ENCODE peak calls at places on chromosomes 13 and 19, in ten cellular contexts. L, I, O, N, Y, X, K, D, F and J are unnamed samples.

GRCh38 chr13:40186041-40186440 is 480.4 kb downstream of the FOXO1 start:
- DNase-seq in L (no peak), I (no peak), O (no peak), N (no peak), Y (no peak), X (no peak), K (no peak), D (no peak), F (no peak), J (no peak)

GRCh38 chr19:16795731-16796130 is 33.5 kb upstream of the SIN3B start:
- DNase-seq in L (no peak), I (no peak), O (no peak), N (no peak), Y (no peak), X (no peak), K (no peak), D (no peak), F (no peak), J (no peak)

GRCh38 chr13:49086711-49087110 is 111.0 kb downstream of the FNDC3A start:
- DNase-seq in L (no peak), I (no peak), O (peak; percentile 62), N (peak; percentile 68), Y (no peak), X (no peak), K (no peak), D (no peak), F (no peak), J (no peak)

GRCh38 chr13:51782026-51782710 is 21.8 kb downstream of the DHRS12 start:
- DNase-seq in L (no peak), I (peak; percentile 98), O (no peak), N (no peak), Y (no peak), X (no peak), K (no peak), D (no peak), F (no peak), J (no peak)

GRCh38 chr13:110256126-110256905 is 50.6 kb downstream of the COL4A1 start:
- DNase-seq in L (no peak), I (no peak), O (no peak), N (no peak), Y (no peak), X (no peak), K (no peak), D (no peak), F (no peak), J (no peak)

GRCh38 chr13:30292325-30292724 is 15.0 kb downstream of the KATNAL1 start:
- DNase-seq in L (no peak), I (no peak), O (no peak), N (no peak), Y (no peak), X (no peak), K (no peak), D (no peak), F (no peak), J (no peak)

GRCh38 chr19:21463449-21464105 is 41.8 kb upstream of the ZNF429 start:
- DNase-seq in L (peak; percentile 92), I (peak; percentile 68), O (no peak), N (no peak), Y (peak; percentile 73), X (no peak), K (no peak), D (peak; percentile 63), F (no peak), J (no peak)

GRCh38 chr19:45467115-45467455 is 711 bp upstream of the FOSB start:
- DNase-seq in L (no peak), I (no peak), O (no peak), N (peak; percentile 20), Y (no peak), X (no peak), K (no peak), D (no peak), F (no peak), J (no peak)

GRCh38 chr13:97262058-97262457 is 39.9 kb downstream of the MBNL2 start:
- DNase-seq in L (no peak), I (no peak), O (no peak), N (no peak), Y (no peak), X (no peak), K (no peak), D (no peak), F (no peak), J (no peak)

GRCh38 chr19:34480491-34480890 is 1.1 kb upstream of the WTIP start:
- DNase-seq in L (no peak), I (no peak), O (no peak), N (no peak), Y (no peak), X (no peak), K (no peak), D (no peak), F (no peak), J (no peak)

GRCh38 chr19:16288544-16288943 is 36.1 kb upstream of the KLF2 start:
- DNase-seq in L (no peak), I (no peak), O (peak; percentile 42), N (peak; percentile 40), Y (no peak), X (no peak), K (no peak), D (no peak), F (no peak), J (no peak)

GRCh38 chr19:35533822-35534521 is 716 bp downstream of the GAPDHS start:
- DNase-seq in L (peak; percentile 29), I (no peak), O (peak; percentile 65), N (peak; percentile 29), Y (peak; percentile 68), X (peak; percentile 50), K (no peak), D (no peak), F (no peak), J (no peak)

GRCh38 chr19:32287811-32288227 is 57.6 kb upstream of the ZNF507 start:
- DNase-seq in L (peak; percentile 70), I (peak; percentile 17), O (peak; percentile 87), N (peak; percentile 82), Y (peak; percentile 26), X (peak; percentile 63), K (peak; percentile 68), D (peak; percentile 26), F (peak; percentile 83), J (peak; percentile 51)

GRCh38 chr19:35767288-35768081 is 7.9 kb upstream of the ARHGAP33 start:
- DNase-seq in L (peak; percentile 82), I (peak; percentile 66), O (no peak), N (no peak), Y (no peak), X (no peak), K (no peak), D (peak; percentile 63), F (no peak), J (no peak)

DNA sequence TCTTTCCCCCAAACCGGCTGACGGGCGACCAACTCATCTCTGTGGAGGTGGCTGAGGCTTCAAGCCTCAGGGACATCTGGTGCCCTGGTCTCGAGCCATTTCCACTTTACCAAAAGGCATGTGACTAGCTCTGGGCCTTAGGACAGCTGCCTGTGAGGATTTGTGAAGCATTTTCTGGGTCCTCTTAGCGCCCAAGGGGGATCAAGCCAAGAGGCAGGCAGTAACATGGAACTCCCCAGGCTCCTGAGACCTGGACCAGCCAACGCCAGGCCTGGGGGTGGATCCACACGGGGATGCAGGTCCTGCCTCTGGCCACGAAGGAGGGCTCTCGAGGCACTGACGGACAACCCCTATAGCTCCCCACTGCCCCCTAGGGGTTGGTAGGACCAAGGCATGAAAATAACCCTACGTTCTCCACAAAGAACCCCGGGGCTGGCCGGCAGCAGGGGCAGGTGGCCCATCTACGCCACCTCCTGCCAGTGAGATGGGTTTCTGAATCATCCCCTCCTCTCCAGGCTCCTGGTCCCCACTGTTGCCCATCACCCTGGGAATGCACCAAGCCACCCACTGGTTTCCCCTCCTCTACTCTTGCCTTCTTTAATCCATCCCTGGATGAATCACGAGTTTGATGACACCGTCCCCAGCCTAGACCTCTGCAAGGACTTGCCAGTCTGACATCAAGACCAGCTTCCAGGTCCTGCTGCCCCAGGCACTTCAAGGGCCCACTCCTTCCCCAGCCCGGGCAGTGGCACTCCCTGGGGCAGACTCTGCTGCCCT is 7.0 kb upstream of the MYDGF start:
- DNase-seq in L (peak; percentile 51), I (no peak), O (peak; percentile 50), N (peak; percentile 28), Y (peak; percentile 35), X (peak; percentile 41), K (peak; percentile 35), D (no peak), F (no peak), J (no peak)
- TF ChIP-seq CTCF in L (peak; percentile 46), I (peak; percentile 35), O (peak; percentile 61), N (peak; percentile 55), Y (peak; percentile 24), X (peak; percentile 17), K (peak; percentile 75), D (peak; percentile 49), F (peak; percentile 51), J (no peak)

GRCh38 chr19:55385749-55386514 is at the start of gene RPL28:
- DNase-seq in L (peak; percentile 98), I (peak; percentile 97), O (peak; percentile 99), N (peak; percentile 98), Y (peak; percentile 98), X (peak; percentile 99), K (peak; percentile 97), D (peak; percentile 98), F (peak; percentile 98), J (peak; percentile 94)
- TF ChIP-seq CTCF in L (no peak), I (no peak), O (no peak), N (no peak), Y (peak; percentile 5), X (no peak), K (no peak), D (no peak), F (no peak), J (no peak)

DNA sequence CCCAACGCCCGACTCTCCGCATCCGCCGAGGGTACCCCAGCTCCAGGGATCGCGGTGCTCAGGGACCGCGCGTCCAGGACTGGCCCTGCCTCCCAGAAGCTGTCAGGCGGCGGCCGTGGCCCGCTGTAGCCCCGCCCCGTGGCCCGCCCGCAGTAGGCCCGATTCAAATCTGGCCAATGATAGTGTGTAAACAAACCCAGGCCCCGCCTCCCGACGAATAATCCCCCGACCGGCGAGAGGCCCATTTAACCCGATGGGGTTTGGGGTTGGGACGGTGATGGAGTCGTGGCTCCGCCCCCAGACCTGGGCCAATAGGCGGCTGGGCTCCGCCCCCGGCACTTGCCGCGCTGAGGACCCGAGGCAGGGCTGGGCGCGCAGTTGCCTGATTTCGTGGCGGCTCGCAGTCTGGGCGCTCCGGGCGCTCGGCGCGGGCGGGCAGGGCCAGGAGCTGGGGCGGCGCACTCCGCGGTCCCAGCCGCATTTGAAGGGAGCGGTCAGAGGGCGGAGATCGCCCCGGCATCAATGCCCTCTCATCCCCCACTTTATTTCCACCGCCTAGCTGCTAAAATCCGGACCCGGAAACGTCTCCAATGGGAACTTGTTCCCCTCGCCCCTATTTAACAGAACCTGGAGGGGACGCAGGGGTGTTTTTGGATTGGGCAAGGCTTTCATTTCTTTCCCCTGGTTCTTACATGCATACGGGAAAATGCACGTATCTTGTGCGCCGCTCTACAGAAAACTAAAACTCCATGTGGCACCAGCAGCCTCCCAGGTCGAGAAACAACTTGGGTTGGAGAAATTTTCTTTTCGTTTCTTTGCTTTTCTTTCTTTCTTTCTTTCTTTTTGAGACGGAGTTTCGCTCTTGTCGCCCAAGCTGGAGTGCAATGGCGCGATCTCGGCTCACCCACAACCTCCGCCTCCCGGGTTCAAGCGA is 8.4 kb upstream of the BICRA start:
- DNase-seq in L (peak; percentile 100), I (peak; percentile 100), O (peak; percentile 99), N (peak; percentile 98), Y (peak; percentile 99), X (peak; percentile 100), K (peak; percentile 99), D (peak; percentile 99), F (peak; percentile 100), J (peak; percentile 97)
- TF ChIP-seq CTCF in L (no peak), I (no peak), O (no peak), N (no peak), Y (no peak), X (no peak), K (no peak), D (no peak), F (no peak), J (no peak)

GRCh38 chr13:90365130-90365529 is 982.4 kb upstream of the MIR17HG start:
- DNase-seq in L (no peak), I (no peak), O (peak; percentile 67), N (peak; percentile 7), Y (no peak), X (no peak), K (no peak), D (no peak), F (no peak), J (no peak)
- TF ChIP-seq CTCF in L (peak; percentile 48), I (no peak), O (peak; percentile 12), N (no peak), Y (no peak), X (no peak), K (peak; percentile 27), D (no peak), F (no peak), J (no peak)